ENCODE peak calls at places on chromosomes 1 and 21, in four cellular contexts. G, L, T and I are unnamed samples.
A peak's percentile ranks its signal among the peaks of the same experiment; 100 is the strongest.

GRCh38 chr1:236024655-236025054 is 40.2 kb downstream of the NID1 start:
- DNase-seq in L (no peak), T (no peak), G (no peak), I (no peak)

GRCh38 chr1:109393602-109394233 is 4.0 kb downstream of the SORT1 start:
- DNase-seq in L (no peak), T (no peak), G (no peak), I (no peak)

GRCh38 chr1:18527514-18527913 is 46.8 kb downstream of the KLHDC7A start:
- DNase-seq in T (no peak), L (no peak), G (no peak), I (no peak)

GRCh38 chr21:29499734-29500343 is 201.1 kb downstream of the BACH1 start:
- DNase-seq in L (peak; percentile 75), G (no peak), T (peak; percentile 29), I (peak; percentile 39)

GRCh38 chr1:1629430-1630190 is 2.4 kb upstream of the MMP23B start:
- DNase-seq in T (no peak), G (peak; percentile 71), L (no peak), I (no peak)

GRCh38 chr21:38831526-38832467 is 26.1 kb downstream of the ETS2 start:
- DNase-seq in L (peak; percentile 99), G (peak; percentile 86), T (peak; percentile 99), I (peak; percentile 82)

GRCh38 chr1:99601709-99602403 is 44.1 kb upstream of the PALMD start:
- DNase-seq in L (no peak), G (no peak), T (no peak), I (no peak)

GRCh38 chr1:209610378-209610905 is 26.9 kb downstream of the CAMK1G start:
- DNase-seq in G (no peak), L (no peak), T (no peak), I (no peak)

GRCh38 chr1:31671556-31672201 is 27.0 kb upstream of the PEF1 start:
- DNase-seq in G (no peak), T (no peak), L (no peak), I (no peak)

GRCh38 chr21:28227881-28228623 is 764.6 kb downstream of the LTN1 start:
- DNase-seq in T (no peak), G (no peak), L (peak; percentile 59), I (no peak)

GRCh38 chr1:90349510-90349909 is 354.6 kb downstream of the ZNF326 start:
- DNase-seq in T (no peak), G (no peak), L (no peak), I (no peak)

GRCh38 chr1:219174672-219175564 is 1.2 kb downstream of the LYPLAL1 start:
- DNase-seq in G (no peak), L (peak; percentile 98), T (peak; percentile 92), I (peak; percentile 71)

GRCh38 chr1:116740726-116741125 is 13.5 kb upstream of the CD2 start:
- DNase-seq in G (no peak), L (no peak), T (no peak), I (no peak)

GRCh38 chr1:29222686-29223085 is 8.0 kb downstream of the MECR start:
- DNase-seq in L (no peak), T (no peak), G (no peak), I (no peak)
- TF ChIP-seq CTCF in L (no peak), T (no peak), G (no peak), I (no peak)

GRCh38 chr1:200969726-200970521 is 53.6 kb downstream of the KIF21B start:
- DNase-seq in G (no peak), L (no peak), T (no peak), I (no peak)
- TF ChIP-seq CTCF in G (no peak), L (no peak), T (no peak), I (peak; percentile 19)

GRCh38 chr1:46485564-46486431 is 3.8 kb upstream of the DMBX1 start:
- DNase-seq in G (no peak), T (no peak), L (no peak), I (no peak)
- TF ChIP-seq CTCF in G (no peak), T (no peak), L (no peak), I (no peak)

DNA sequence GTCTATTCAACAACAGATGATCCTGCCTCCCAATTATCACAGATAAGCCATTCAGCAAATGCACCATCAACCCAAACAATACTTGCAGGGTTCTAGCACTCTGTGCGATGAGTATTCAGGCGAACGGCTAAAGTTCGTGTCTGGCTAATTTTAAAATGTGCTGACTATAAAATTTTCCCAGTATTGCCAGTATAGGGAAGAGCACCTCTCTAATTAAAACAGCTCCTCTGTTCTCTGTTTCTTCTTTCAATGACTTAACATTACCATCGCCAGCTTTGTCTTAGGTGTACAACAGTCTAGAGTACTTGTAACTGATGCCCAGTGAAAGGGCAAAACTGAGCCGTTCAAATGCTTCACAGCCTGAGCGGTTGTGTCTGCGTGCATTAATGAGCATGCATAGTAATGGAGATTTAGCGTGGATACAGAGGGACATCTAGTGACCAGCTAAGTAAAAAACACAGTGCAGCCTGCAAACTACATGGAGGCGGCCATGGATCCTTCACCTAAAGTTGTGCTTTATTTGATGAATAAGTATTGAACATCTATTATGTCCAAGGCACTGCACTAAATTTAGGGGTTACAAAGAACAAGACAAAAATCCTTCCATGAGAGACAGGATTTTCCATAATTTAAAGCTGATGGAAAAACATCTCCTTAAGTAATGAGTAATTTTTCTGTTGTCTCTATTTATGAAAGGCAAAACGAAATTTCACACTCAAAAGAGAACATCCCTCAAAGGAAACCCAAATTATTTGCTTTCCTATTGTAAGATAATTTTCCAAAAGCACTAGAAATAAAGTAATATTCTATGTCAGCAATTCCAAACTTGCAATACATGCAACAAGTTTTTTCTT is 120.0 kb downstream of the SETD4 start:
- DNase-seq in T (peak; percentile 86), L (peak; percentile 88), G (no peak), I (peak; percentile 75)
- TF ChIP-seq CTCF in T (peak; percentile 70), L (peak; percentile 81), G (peak; percentile 22), I (peak; percentile 79)

DNA sequence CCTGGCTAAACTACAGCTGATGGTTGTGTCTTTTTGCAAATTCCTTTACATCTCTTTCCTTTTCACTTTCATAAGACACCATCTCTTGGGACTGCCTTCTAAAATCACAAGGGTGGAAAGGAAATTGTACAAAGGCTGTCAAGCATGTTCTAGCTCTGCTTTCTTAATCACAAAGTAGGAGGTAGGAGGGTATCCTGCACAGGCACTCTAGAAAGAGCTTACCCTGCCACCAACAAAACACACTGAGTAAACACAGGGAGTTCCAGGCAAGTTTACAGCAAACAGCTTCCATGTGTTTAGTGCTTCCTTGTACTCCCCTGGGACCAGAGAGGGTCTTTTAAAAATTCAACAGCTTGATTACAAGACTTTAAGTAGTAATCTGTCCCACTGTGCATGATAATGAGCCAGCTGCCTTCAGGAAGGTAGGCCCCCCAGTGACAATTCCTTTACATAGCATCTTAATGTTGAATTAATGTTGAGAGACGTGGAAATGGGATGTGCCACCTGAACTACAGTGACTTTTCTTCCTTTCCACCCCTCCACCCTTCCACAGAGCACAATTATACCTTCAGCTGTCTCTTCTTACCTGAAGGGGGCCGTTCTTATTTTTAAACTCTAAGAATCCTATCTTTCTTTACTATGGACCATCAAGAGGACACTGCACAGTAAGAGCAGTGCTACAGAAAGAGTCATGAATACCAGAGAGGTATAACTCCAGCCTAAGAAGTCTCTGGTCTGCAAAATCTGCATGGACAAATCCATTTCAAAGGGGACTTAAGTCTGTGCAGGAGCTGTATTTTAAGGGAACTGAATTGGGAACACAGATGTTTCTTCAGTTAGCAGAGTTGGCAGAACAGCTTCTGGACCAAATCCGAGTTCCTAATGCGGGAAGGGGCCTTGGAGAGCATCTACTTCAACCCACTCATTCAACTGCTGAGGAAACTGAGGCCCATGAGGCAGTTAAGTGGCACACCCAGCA is 2.2 kb downstream of the PLPP3 start:
- DNase-seq in G (no peak), L (peak; percentile 60), T (peak; percentile 67), I (no peak)
- TF ChIP-seq CTCF in G (no peak), L (peak; percentile 60), T (peak; percentile 42), I (peak; percentile 62)

GRCh38 chr1:228139931-228140723 is at the start of gene GUK1:
- DNase-seq in T (peak; percentile 100), G (peak; percentile 100), L (peak; percentile 100), I (peak; percentile 100)
- TF ChIP-seq CTCF in T (peak; percentile 5), G (no peak), L (no peak), I (peak; percentile 72)

DNA sequence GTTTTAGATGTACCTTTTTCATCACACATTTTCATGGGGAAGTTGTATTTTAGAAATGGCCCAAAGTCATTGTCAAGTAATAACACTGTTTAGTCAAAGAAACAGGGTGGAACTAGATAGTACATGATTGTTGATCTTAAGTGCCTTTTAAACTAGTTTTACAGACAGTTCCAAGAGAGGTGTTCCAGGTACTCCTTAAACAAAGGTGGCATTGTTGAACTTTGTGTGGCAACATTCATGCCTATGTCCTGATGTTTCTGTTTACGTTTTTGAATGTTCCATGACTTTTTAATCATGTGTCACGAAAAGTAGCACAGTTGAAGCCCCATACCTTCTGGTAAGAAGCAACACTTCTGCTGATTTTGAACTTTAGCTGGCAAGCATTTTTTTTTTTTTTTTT is 9.1 kb upstream of the SH3D21 start:
- DNase-seq in L (no peak), G (no peak), T (no peak), I (no peak)
- TF ChIP-seq CTCF in L (no peak), G (no peak), T (no peak), I (no peak)